ENCODE peak calls at places on chromosomes 2 and 18, in seven cellular contexts. W is neural progenitor cell; P is psoas muscle; J is CD8-positive, alpha-beta T cell; X is MM.1S; Q is fibroblast of pulmonary artery; F is GM12864. E is an unnamed sample.

GRCh38 chr2:188142636-188143035 is 149.0 kb upstream of the GULP1 start:
- DNase-seq in X (no peak), P (no peak), Q (peak), J (no peak), F (no peak), W (no peak), E (no peak)

GRCh38 chr18:79624356-79624961 is 55.1 kb upstream of the CTDP1 start:
- DNase-seq in F (no peak), J (no peak), X (no peak), Q (no peak), P (peak), W (no peak), E (no peak)

GRCh38 chr2:77578354-77578753 is 56.2 kb upstream of the LRRTM4 start:
- DNase-seq in J (no peak), P (no peak), W (no peak), F (no peak), X (no peak), Q (no peak), E (no peak)

GRCh38 chr2:228066416-228066815 is 115.1 kb downstream of the SPHKAP start:
- DNase-seq in Q (no peak), J (no peak), W (no peak), X (no peak), F (no peak), P (no peak), E (no peak)

GRCh38 chr18:26710460-26711096 is 154.9 kb downstream of the AQP4 start:
- DNase-seq in Q (no peak), W (no peak), J (no peak), P (no peak), X (peak), F (peak), E (peak)

GRCh38 chr2:10985260-10985659 is 73.5 kb downstream of the KCNF1 start:
- DNase-seq in P (no peak), F (no peak), X (no peak), J (no peak), W (no peak), Q (no peak), E (no peak)

GRCh38 chr2:131092409-131093065 is 723 bp downstream of the FAM168B start:
- DNase-seq in W (no peak), F (no peak), Q (no peak), P (no peak), J (no peak), X (no peak), E (no peak)

GRCh38 chr2:121044412-121044811 is 240.6 kb downstream of the TFCP2L1 start:
- DNase-seq in Q (no peak), X (no peak), W (peak), J (no peak), P (no peak), F (no peak), E (no peak)

GRCh38 chr2:157858846-157859245 is 17.3 kb downstream of the ACVR1 start:
- DNase-seq in F (no peak), X (no peak), J (no peak), W (no peak), P (no peak), Q (no peak), E (no peak)

GRCh38 chr2:100819365-100820345 is at the start of gene NPAS2:
- DNase-seq in F (no peak), Q (peak), J (no peak), X (no peak), P (peak), W (peak), E (peak)

GRCh38 chr2:208112969-208113368 is 11.4 kb downstream of the CRYGD start:
- DNase-seq in F (no peak), P (no peak), X (no peak), Q (no peak), W (peak), J (no peak), E (no peak)

GRCh38 chr18:56627991-56628390 is 10.4 kb downstream of the TXNL1 start:
- DNase-seq in X (no peak), P (no peak), J (no peak), Q (no peak), W (no peak), F (no peak), E (no peak)

GRCh38 chr2:121519732-121520640 is 10.7 kb upstream of the RNU4ATAC start:
- DNase-seq in X (no peak), F (no peak), P (peak), J (no peak), W (peak), Q (no peak), E (no peak)

GRCh38 chr18:59874166-59874565 is 25.6 kb upstream of the PMAIP1 start:
- DNase-seq in Q (peak), W (no peak), J (no peak), X (no peak), F (no peak), P (no peak), E (no peak)

GRCh38 chr2:169765523-169765922 is 31.9 kb downstream of the KLHL23 start:
- DNase-seq in Q (peak), F (no peak), W (no peak), P (no peak), J (no peak), X (no peak), E (no peak)

GRCh38 chr2:47254464-47254863 is 99.4 kb upstream of the STPG4 start:
- DNase-seq in X (no peak), P (no peak), F (no peak), W (no peak), J (no peak), Q (no peak), E (no peak)

GRCh38 chr2:29281585-29281984 is 166.4 kb downstream of the CLIP4 start:
- DNase-seq in Q (peak), X (no peak), J (no peak), F (no peak), P (no peak), W (peak), E (no peak)

GRCh38 chr2:74583504-74583903 is 29.0 kb downstream of the DOK1 start:
- DNase-seq in P (no peak), X (no peak), J (no peak), F (no peak), Q (peak), W (no peak), E (no peak)

GRCh38 chr2:142042536-142043199 is 88.1 kb downstream of the LRP1B start:
- DNase-seq in W (no peak), F (no peak), Q (no peak), X (no peak), P (no peak), J (no peak), E (no peak)

GRCh38 chr2:219626540-219626939 is 890 bp upstream of the SLC4A3 start:
- DNase-seq in Q (no peak), F (no peak), P (no peak), W (no peak), X (no peak), J (no peak), E (no peak)

GRCh38 chr2:164046040-164046439 is 310.2 kb upstream of the FIGN start:
- DNase-seq in W (no peak), J (no peak), Q (no peak), P (no peak), X (no peak), F (peak), E (no peak)

GRCh38 chr18:22926454-22926853 is 6.7 kb upstream of the RBBP8 start:
- DNase-seq in Q (no peak), J (no peak), P (no peak), W (no peak), X (no peak), F (no peak), E (no peak)

GRCh38 chr2:211085056-211085680 is 528.8 kb downstream of the CPS1 start:
- DNase-seq in Q (peak), P (no peak), F (no peak), X (peak), W (peak), J (no peak), E (peak)

GRCh38 chr2:117401582-117401981 is 412.9 kb upstream of the DDX18 start:
- DNase-seq in P (no peak), Q (no peak), F (no peak), W (no peak), J (no peak), X (no peak), E (no peak)
- TF ChIP-seq CTCF in P (no peak), Q (no peak), F (no peak), W (no peak), J (no peak), X (no peak), E (no peak)

DNA sequence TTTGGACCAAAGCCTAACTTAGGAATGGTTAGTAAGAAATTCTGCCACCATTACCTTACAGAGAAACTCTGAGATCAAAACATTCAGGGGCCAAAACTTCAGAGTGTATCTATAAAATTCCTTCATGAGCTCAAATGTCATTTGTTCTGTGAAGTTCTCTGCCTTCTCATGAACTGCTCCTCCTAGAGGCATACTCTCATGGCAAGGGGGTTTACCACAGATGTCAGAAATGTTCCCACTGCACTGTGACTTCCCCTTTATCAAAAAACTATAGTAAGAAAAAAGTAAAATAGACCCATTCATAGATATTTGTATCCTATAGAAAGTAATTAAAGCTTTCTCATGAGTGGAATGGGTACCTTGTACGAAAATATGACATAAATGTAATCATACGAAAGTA is 68.5 kb downstream of the USP40 start:
- DNase-seq in F (no peak), Q (no peak), P (no peak), J (no peak), W (no peak), X (no peak), E (no peak)
- TF ChIP-seq CTCF in F (no peak), Q (no peak), P (no peak), J (no peak), W (no peak), X (no peak), E (no peak)

DNA sequence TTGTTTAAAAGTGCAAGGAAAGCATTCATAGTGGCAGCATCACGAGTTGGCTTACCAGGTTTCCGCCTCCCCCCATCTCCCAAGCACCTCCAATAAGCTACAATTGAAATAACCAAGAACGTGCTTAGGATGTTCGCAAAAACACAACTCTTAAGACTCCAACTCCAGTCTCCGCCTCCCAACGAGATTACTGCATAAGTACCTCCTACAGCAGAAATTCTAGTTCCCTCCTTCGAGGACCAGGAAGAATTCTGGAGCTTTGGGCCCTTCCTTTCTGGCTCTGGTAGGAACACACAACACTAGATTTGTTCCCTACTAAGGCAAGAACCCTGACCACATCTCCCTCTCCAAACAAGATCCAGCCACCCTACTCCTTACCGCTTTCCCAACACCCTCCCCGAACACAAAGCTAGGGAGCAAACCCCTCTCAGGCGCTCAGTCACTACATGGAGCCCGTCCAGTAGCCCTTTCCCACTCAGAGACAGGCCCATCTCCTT is 741 bp downstream of the ADAM17 start:
- DNase-seq in X (peak), P (no peak), J (no peak), Q (peak), F (no peak), W (peak), E (no peak)
- TF ChIP-seq CTCF in X (no peak), P (no peak), J (no peak), Q (no peak), F (no peak), W (no peak), E (no peak)

DNA sequence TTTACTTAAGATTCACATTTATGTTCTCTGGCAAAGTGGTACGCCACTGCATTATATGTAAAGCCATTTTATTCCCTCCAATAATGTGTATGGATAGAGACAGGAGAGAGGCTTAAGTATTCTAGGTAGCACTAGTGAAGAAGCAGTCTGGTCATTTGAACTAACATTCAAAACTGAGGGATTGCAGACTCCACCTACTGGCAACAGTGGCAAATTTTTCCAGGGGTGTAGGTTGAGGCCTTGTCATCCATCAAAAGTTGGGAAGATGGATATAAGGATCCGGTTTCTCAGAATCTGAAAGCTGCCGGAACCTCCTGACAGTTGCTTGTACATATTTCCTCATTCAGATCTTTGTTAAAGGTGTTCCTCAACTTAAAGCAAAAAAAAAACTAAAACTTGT is 465.5 kb upstream of the FSHR start:
- DNase-seq in P (no peak), W (peak), X (no peak), Q (peak), J (no peak), F (no peak), E (no peak)
- TF ChIP-seq CTCF in P (no peak), W (peak), X (peak), Q (peak), J (no peak), F (no peak), E (no peak)

DNA sequence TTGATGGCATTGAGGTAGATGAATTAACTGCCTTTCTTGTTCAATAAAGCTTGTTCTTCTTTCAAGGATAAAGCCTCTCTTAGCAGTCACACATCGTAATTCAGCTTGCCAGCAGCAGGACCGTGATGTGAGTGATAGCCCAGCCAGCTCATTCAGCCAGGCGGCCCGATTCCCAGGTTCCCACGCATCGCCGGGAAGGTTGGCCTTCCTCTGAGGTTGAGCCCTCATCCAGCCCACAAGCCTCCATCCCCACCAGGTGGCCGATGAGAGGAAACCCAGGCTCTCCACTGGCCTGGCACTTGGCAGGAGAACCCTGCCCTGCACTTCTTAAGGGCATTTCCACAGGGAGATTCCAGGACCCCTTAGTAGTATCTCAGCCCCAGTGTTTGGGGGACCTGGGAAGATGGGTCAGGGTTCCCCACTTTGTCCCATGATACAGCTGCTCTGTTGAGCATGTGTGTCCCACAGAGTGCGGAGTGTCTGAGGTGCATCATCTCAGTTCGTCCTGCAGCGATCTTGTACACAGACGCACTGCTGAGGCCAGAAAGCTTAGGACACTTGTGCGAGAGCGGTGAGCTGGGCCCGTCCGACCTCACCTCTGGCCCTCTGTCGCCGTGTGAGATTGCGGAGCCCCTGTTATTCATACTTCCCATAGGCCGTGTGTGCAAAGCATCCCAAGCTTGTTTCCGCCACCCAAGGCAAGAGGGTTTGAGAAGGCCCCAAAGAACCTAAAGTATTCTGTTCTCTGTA is 4.9 kb downstream of the AGAP1 start:
- DNase-seq in Q (no peak), J (no peak), X (no peak), W (peak), P (no peak), F (no peak), E (no peak)
- TF ChIP-seq CTCF in Q (no peak), J (no peak), X (peak), W (peak), P (no peak), F (no peak), E (no peak)